ENCODE peak calls at places on chromosomes 7 and 10, in seven cellular contexts. One of them, this sample, is unnamed.
A peak's percentile ranks its signal among the peaks of the same experiment; 100 is the strongest.

GRCh38 chr10:66862687-66863290 is 63.0 kb upstream of the LRRTM3 start:
- DNase-seq in caudate nucleus: no peak
- DNase-seq in T47D: no peak
- DNase-seq in astrocyte of the spinal cord: no peak
- DNase-seq in NCI-H1105 treated with DMSO at 0.1 percent for 48 hours: no peak
- DNase-seq in lung: no peak
- DNase-seq in ELR: no peak
- DNase-seq in this sample: no peak

GRCh38 chr10:107747851-107748250 is 583.3 kb upstream of the SORCS1 start:
- DNase-seq in caudate nucleus: no peak
- DNase-seq in T47D: no peak
- DNase-seq in astrocyte of the spinal cord: no peak
- DNase-seq in NCI-H1105 treated with DMSO at 0.1 percent for 48 hours: no peak
- DNase-seq in lung: no peak
- DNase-seq in ELR: peak; percentile 10
- DNase-seq in this sample: no peak

GRCh38 chr7:105879782-105880181 is 3.4 kb upstream of the ATXN7L1 start:
- DNase-seq in caudate nucleus: no peak
- DNase-seq in T47D: no peak
- DNase-seq in astrocyte of the spinal cord: no peak
- DNase-seq in NCI-H1105 treated with DMSO at 0.1 percent for 48 hours: no peak
- DNase-seq in lung: no peak
- DNase-seq in ELR: no peak
- DNase-seq in this sample: no peak

GRCh38 chr10:96910488-96911395 is 78.6 kb downstream of the LCOR start:
- DNase-seq in caudate nucleus: no peak
- DNase-seq in T47D: no peak
- DNase-seq in astrocyte of the spinal cord: peak; percentile 38
- DNase-seq in NCI-H1105 treated with DMSO at 0.1 percent for 48 hours: peak; percentile 13
- DNase-seq in lung: no peak
- DNase-seq in ELR: peak; percentile 66
- DNase-seq in this sample: peak; percentile 9

GRCh38 chr7:12921751-12922345 is 234.4 kb downstream of the ARL4A start:
- DNase-seq in caudate nucleus: no peak
- DNase-seq in T47D: no peak
- DNase-seq in astrocyte of the spinal cord: no peak
- DNase-seq in NCI-H1105 treated with DMSO at 0.1 percent for 48 hours: no peak
- DNase-seq in lung: no peak
- DNase-seq in ELR: no peak
- DNase-seq in this sample: no peak

GRCh38 chr10:114824396-114824795 is 2.8 kb downstream of the FHIP2A start:
- DNase-seq in caudate nucleus: no peak
- DNase-seq in T47D: no peak
- DNase-seq in astrocyte of the spinal cord: peak; percentile 12
- DNase-seq in NCI-H1105 treated with DMSO at 0.1 percent for 48 hours: no peak
- DNase-seq in lung: no peak
- DNase-seq in ELR: no peak
- DNase-seq in this sample: no peak

GRCh38 chr10:29163746-29164145 is 125.1 kb upstream of the LYZL1 start:
- DNase-seq in caudate nucleus: no peak
- DNase-seq in T47D: no peak
- DNase-seq in astrocyte of the spinal cord: peak; percentile 61
- DNase-seq in NCI-H1105 treated with DMSO at 0.1 percent for 48 hours: no peak
- DNase-seq in lung: no peak
- DNase-seq in ELR: peak; percentile 86
- DNase-seq in this sample: no peak

GRCh38 chr7:153921408-153921807 is 130.8 kb upstream of the DPP6 start:
- DNase-seq in caudate nucleus: no peak
- DNase-seq in T47D: no peak
- DNase-seq in astrocyte of the spinal cord: no peak
- DNase-seq in NCI-H1105 treated with DMSO at 0.1 percent for 48 hours: no peak
- DNase-seq in lung: no peak
- DNase-seq in ELR: no peak
- DNase-seq in this sample: no peak

GRCh38 chr10:76252733-76253132 is 821.3 kb downstream of the LRMDA start:
- DNase-seq in caudate nucleus: no peak
- DNase-seq in T47D: no peak
- DNase-seq in astrocyte of the spinal cord: no peak
- DNase-seq in NCI-H1105 treated with DMSO at 0.1 percent for 48 hours: no peak
- DNase-seq in lung: no peak
- DNase-seq in ELR: no peak
- DNase-seq in this sample: no peak

GRCh38 chr10:105185101-105185500 is 544.0 kb downstream of the SORCS3 start:
- DNase-seq in caudate nucleus: no peak
- DNase-seq in T47D: no peak
- DNase-seq in astrocyte of the spinal cord: peak; percentile 5
- DNase-seq in NCI-H1105 treated with DMSO at 0.1 percent for 48 hours: no peak
- DNase-seq in lung: no peak
- DNase-seq in ELR: no peak
- DNase-seq in this sample: no peak

GRCh38 chr10:95430231-95430951 is 130.8 kb downstream of the SORBS1 start:
- DNase-seq in caudate nucleus: no peak
- DNase-seq in T47D: peak; percentile 54
- DNase-seq in astrocyte of the spinal cord: peak; percentile 65
- DNase-seq in NCI-H1105 treated with DMSO at 0.1 percent for 48 hours: peak; percentile 33
- DNase-seq in lung: peak; percentile 55
- DNase-seq in ELR: peak; percentile 59
- DNase-seq in this sample: peak; percentile 34

GRCh38 chr7:14892961-14893360 is 9.6 kb downstream of the DGKB start:
- DNase-seq in caudate nucleus: no peak
- DNase-seq in T47D: no peak
- DNase-seq in astrocyte of the spinal cord: no peak
- DNase-seq in NCI-H1105 treated with DMSO at 0.1 percent for 48 hours: no peak
- DNase-seq in lung: no peak
- DNase-seq in ELR: peak; percentile 36
- DNase-seq in this sample: no peak

GRCh38 chr10:48450811-48451466 is 144.5 kb downstream of the MAPK8 start:
- DNase-seq in caudate nucleus: no peak
- DNase-seq in T47D: no peak
- DNase-seq in astrocyte of the spinal cord: no peak
- DNase-seq in NCI-H1105 treated with DMSO at 0.1 percent for 48 hours: no peak
- DNase-seq in lung: peak; percentile 25
- DNase-seq in ELR: no peak
- DNase-seq in this sample: no peak

GRCh38 chr10:73478636-73479035 is 17.2 kb downstream of the PPP3CB start:
- DNase-seq in caudate nucleus: no peak
- DNase-seq in T47D: no peak
- DNase-seq in astrocyte of the spinal cord: no peak
- DNase-seq in NCI-H1105 treated with DMSO at 0.1 percent for 48 hours: no peak
- DNase-seq in lung: no peak
- DNase-seq in ELR: no peak
- DNase-seq in this sample: no peak

GRCh38 chr7:129493555-129493954 is 8.8 kb upstream of the SMKR1 start:
- DNase-seq in caudate nucleus: no peak
- DNase-seq in T47D: no peak
- DNase-seq in astrocyte of the spinal cord: no peak
- DNase-seq in NCI-H1105 treated with DMSO at 0.1 percent for 48 hours: no peak
- DNase-seq in lung: no peak
- DNase-seq in ELR: peak; percentile 40
- DNase-seq in this sample: no peak

GRCh38 chr7:35975851-35976454 is 175.1 kb downstream of the SEPTIN7 start:
- DNase-seq in caudate nucleus: no peak
- DNase-seq in T47D: peak; percentile 66
- DNase-seq in astrocyte of the spinal cord: peak; percentile 77
- DNase-seq in NCI-H1105 treated with DMSO at 0.1 percent for 48 hours: peak; percentile 83
- DNase-seq in lung: peak; percentile 62
- DNase-seq in ELR: peak; percentile 80
- DNase-seq in this sample: peak; percentile 66

GRCh38 chr7:83936056-83936703 is 258.4 kb downstream of the SEMA3A start:
- DNase-seq in caudate nucleus: no peak
- DNase-seq in T47D: peak; percentile 21
- DNase-seq in astrocyte of the spinal cord: peak; percentile 79
- DNase-seq in NCI-H1105 treated with DMSO at 0.1 percent for 48 hours: peak; percentile 68
- DNase-seq in lung: peak; percentile 49
- DNase-seq in ELR: peak; percentile 74
- DNase-seq in this sample: no peak

This sample was measured in effector memory CD8-positive, alpha-beta T cell.